ENCODE peak calls at places on chromosomes 16 and 17, in four cellular contexts. P is IMR-90, I is SK-N-SH, H is A549. N is an unnamed sample.

GRCh38 chr17:42453544-42453943 is 5.1 kb upstream of the ATP6V0A1 start:
- DNase-seq in P (no peak), I (no peak), H (no peak), N (no peak)

GRCh38 chr17:17836818-17837379 is at the start of gene SREBF1:
- DNase-seq in P (peak), I (peak), H (peak), N (peak)

GRCh38 chr16:84156342-84156784 is 11.3 kb downstream of the DNAAF1 start:
- DNase-seq in P (no peak), I (no peak), H (no peak), N (no peak)

GRCh38 chr17:43951750-43952149 is 2.0 kb downstream of the PYY start:
- DNase-seq in P (no peak), I (no peak), H (no peak), N (no peak)

GRCh38 chr16:86821933-86822332 is 243.6 kb downstream of the FOXL1 start:
- DNase-seq in P (no peak), I (no peak), H (no peak), N (no peak)

GRCh38 chr16:56231-56927 is 2.8 kb downstream of the SNRNP25 start:
- DNase-seq in P (no peak), I (no peak), H (no peak), N (no peak)

GRCh38 chr16:4938683-4939030 is 1.7 kb upstream of the PPL start:
- DNase-seq in P (peak), I (no peak), H (no peak), N (no peak)

GRCh38 chr17:40317345-40317873 is 8.4 kb downstream of the RARA start:
- DNase-seq in P (peak), I (peak), H (peak), N (peak)

GRCh38 chr16:177394-177822 is 928 bp downstream of the HBA1 start:
- DNase-seq in P (peak), I (peak), H (no peak), N (no peak)

GRCh38 chr17:36641331-36641876 is 40.0 kb downstream of the MRM1 start:
- DNase-seq in P (no peak), I (no peak), H (no peak), N (no peak)
- TF ChIP-seq RAD21 in P (no peak), I (no peak), H (no peak), N (no peak)

DNA sequence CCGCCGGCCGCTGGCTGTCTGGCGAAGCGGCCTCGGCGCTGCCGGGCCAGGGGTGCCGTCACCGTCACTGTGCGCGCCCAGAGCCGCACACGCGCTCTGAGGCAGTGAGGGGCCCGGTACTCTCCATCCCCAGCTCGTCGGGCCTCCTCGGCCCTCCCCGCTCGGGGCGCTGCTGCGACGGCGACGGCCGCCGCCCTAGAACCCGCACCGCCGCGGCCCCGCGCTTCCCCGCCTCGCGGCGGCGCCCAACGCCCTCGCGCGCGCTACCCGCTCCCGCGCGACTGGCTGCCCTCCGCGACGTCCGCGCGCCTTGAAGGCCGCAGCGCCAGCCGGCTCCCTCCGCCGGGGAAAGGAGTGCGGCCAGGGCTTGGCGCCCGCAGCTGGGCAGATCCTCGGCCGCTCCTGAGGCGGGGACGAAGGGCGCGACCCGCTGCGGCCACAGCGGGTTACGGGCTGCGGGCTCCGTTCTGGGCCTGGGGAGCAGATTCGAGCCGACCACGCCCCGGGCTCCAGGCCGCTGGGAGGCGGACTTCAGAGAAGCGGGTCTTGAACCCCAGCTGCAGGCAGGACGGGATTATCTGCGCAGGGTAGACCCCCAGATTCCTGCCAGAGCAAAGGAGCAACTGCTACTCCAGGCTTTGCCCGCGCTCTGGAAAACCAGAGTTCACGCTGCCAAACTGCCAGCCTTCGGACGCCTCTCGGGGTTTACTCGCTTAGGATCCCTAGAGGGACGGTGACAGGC is at the start of gene ULK2:
- DNase-seq in P (peak), I (peak), H (peak), N (no peak)
- TF ChIP-seq CTCF in P (peak), I (no peak), H (peak), N (no peak)

DNA sequence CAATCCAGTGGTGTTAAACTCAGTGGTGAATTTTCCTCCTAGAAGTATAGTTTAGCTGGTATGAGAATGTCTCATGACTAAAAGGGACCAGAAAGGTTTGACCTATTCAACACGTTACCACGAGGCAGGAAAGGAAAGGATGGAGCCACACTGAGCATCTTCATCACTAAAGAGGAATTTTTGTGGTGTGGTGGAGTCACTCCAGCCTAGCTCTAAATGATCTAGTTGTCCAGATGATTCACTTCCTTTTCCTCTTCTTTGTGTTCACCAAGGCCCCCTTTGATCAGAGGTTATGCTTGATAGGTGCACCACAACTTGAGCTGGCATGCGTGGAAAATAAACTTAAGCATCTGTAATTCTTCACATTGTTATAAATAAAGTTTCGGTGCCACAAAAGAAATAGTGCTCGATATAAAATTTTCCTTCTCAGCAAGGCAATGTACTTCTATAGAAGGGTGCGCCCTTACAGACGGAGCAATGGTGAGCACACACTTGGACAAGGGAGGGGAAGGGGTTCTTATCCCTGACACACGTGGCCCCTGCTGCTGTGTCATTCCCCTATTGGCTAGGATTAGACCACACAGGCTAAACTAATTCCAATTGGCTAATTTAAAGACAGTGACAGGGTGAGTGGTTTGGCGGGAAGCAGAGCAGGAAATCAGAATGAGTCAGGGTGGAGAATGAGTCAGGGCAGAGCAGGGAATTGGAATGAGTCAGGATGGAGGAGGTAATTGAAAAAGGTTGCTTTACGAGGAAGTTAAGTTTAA is 254.6 kb downstream of the HS3ST3A1 start:
- DNase-seq in P (peak), I (no peak), H (no peak), N (peak)
- TF ChIP-seq RAD21 in P (no peak), I (no peak), H (no peak), N (no peak)

GRCh38 chr17:57607553-57608120 is 137.5 kb downstream of the CCDC182 start:
- DNase-seq in P (no peak), I (no peak), H (no peak), N (no peak)

GRCh38 chr17:57609125-57609877 is 135.8 kb downstream of the CCDC182 start:
- DNase-seq in P (no peak), I (no peak), H (no peak), N (peak)

GRCh38 chr17:57609878-57610270 is 135.2 kb downstream of the CCDC182 start:
- DNase-seq in P (no peak), I (no peak), H (no peak), N (peak)

GRCh38 chr17:57606111-57606875 is 138.8 kb downstream of the CCDC182 start:
- DNase-seq in P (no peak), I (no peak), H (no peak), N (no peak)

GRCh38 chr17:57608369-57609124 is 136.6 kb downstream of the CCDC182 start:
- DNase-seq in P (no peak), I (no peak), H (no peak), N (no peak)
- TF ChIP-seq CTCF in P (no peak), I (no peak), H (no peak), N (peak)

DNA sequence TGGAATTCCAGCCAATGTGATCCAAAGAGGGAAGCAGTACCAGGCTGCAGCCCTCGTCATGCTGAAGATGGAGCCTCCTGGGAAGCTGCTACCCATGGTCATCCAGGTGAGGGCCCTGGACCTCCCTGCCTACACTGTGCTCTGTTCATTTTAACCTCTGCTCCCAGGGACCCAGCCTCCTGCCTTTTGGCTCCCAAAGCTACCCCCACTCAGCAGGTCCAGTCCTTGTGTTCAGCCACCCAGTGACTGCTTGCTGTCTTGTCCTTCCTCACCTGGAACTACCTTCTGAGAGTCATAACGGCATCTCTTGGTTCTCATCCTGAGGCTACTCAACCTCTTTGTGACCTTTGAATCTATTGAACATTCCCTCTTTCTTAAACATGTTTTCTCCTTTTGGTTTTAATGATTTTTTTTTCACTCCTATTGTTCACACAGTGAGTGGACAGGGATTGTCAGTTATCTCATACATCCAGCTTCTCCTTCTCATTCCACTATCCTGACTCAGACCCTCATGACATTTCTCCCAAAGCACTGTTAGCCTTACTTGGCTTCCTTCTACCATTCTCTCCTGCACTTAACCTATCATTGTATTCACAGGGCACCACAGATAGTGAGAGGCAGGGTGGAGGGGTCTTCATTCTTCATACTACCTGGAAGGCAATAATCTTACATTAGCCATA is 53.3 kb downstream of the GOSR1 start:
- DNase-seq in P (peak), I (no peak), H (no peak), N (no peak)
- TF ChIP-seq RAD21 in P (no peak), I (no peak), H (no peak), N (no peak)